ENCODE peak calls at places on chromosomes 5 and 9, in four cellular contexts. G, R, B and N are unnamed samples.

GRCh38 chr9:136418182-136419091 is 8.0 kb downstream of the PMPCA start:
- DNase-seq in R (no peak), B (no peak), G (no peak), N (no peak)

GRCh38 chr9:120944434-120945125 is 18.0 kb upstream of the TRAF1 start:
- DNase-seq in G (no peak), B (no peak), R (no peak), N (no peak)

GRCh38 chr5:53426878-53427277 is 53.6 kb upstream of the FST start:
- DNase-seq in G (no peak), B (no peak), R (no peak), N (no peak)

GRCh38 chr5:73718762-73719161 is 92.8 kb downstream of the ARHGEF28 start:
- DNase-seq in G (no peak), B (no peak), R (no peak), N (no peak)

GRCh38 chr9:37514999-37515398 is 29.3 kb downstream of the POLR1E start:
- DNase-seq in G (no peak), B (no peak), R (no peak), N (no peak)

GRCh38 chr9:122656378-122656777 is 1.0 kb downstream of the OR1B1 start:
- DNase-seq in B (no peak), G (no peak), R (no peak), N (no peak)

GRCh38 chr5:98935206-98935605 is 6.4 kb upstream of the CHD1 start:
- DNase-seq in G (no peak), B (peak), R (no peak), N (no peak)

GRCh38 chr5:146647656-146648199 is 131.7 kb upstream of the GPR151 start:
- DNase-seq in B (peak), R (no peak), G (no peak), N (no peak)

GRCh38 chr5:176902102-176902814 is 3.1 kb upstream of the HK3 start:
- DNase-seq in B (no peak), G (no peak), R (no peak), N (no peak)

GRCh38 chr9:93503381-93503780 is 50.0 kb upstream of the FAM120AOS start:
- DNase-seq in B (no peak), R (no peak), G (no peak), N (no peak)

GRCh38 chr9:113153599-113153998 is 2.8 kb downstream of the SLC31A2 start:
- DNase-seq in R (no peak), B (no peak), G (no peak), N (no peak)

GRCh38 chr9:113152699-113153098 is 1.9 kb downstream of the SLC31A2 start:
- DNase-seq in R (no peak), B (no peak), G (no peak), N (no peak)

GRCh38 chr9:113154936-113155335 is 4.1 kb downstream of the SLC31A2 start:
- DNase-seq in B (no peak), R (no peak), G (no peak), N (peak)

GRCh38 chr9:113155911-113156559 is 5.2 kb downstream of the SLC31A2 start:
- DNase-seq in R (no peak), B (no peak), G (no peak), N (no peak)

GRCh38 chr9:113154471-113154870 is 3.7 kb downstream of the SLC31A2 start:
- DNase-seq in R (peak), G (no peak), B (peak), N (peak)
- H3K4me3 ChIP-seq in R (no peak), G (no peak), B (no peak), N (no peak)

DNA sequence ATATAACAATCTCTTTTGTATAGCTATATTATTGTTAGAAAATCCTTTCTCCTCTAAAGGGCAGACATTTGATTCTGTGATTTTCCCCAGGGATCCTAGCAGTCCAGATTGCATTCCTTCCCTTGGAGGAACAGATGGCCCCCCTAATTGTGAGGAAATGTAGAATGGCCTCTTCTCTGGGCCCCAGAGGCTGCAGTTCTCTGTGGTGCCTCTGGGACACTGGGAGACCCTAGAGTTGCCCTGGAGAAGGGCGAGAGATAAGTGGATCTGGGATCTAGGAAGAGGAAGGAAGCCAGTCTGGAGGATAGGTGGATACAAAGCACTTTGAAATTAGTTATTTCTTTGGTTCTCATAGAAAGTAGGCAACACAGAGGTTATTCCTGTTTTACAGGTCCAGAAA is 1.9 kb upstream of the HINT2 start:
- DNase-seq in R (no peak), G (no peak), B (no peak), N (no peak)
- TF ChIP-seq CTCF in R (peak), G (peak), B (no peak), N (no peak)

DNA sequence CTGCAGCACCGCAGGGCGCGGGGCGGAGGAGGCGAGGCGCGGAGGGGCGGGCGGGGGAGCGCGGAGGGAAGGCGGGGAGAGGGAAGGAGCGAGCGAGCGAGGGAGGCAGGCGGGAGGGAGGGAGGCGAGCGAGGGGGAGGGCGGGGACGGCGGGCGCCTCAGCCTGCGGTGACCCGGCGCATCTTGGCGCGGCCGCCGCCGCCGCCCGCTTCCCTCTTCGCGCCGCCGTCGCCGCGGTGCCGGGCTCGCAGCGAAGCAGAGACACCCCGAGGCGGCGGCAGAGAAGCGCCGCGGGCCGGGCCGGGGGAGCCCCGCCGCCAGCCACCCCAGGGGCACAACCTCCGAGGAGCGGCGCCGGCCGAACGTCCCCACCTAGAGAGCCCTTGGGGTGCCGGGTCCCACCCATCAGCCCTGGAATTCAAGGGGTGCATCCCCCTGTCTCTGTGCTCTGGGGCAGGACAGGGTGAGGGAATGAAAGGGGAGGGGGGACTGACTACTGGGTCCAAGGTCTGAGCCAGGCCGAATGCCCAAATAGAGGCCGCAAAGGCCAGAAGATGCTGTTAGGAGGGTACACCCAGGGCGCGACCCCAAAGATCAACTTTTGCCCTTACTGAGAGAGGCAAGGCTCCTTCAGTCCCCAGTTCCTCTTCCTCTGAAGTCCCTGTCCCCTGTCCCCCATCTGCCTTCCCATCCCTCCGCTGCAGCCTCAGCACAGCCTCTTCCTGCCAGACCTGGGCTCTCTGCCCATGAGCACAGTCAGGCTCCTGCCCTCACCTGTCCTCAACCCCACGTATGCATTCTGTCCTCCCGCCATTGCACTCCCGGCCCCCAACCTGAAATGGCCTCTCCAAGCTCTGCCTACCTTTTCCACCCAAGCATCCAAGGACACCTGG is at the start of gene ADAMTS2:
- DNase-seq in G (no peak), R (no peak), B (peak), N (peak)
- H3K4me3 ChIP-seq in G (peak), R (peak), B (peak), N (peak)

GRCh38 chr9:135419106-135419505 is 60.5 kb upstream of the PPP1R26 start:
- DNase-seq in G (no peak), R (no peak), B (no peak), N (no peak)

GRCh38 chr9:135414293-135414692 is 65.3 kb upstream of the PPP1R26 start:
- DNase-seq in G (no peak), B (no peak), R (no peak), N (no peak)

GRCh38 chr9:135418161-135418560 is 61.4 kb upstream of the PPP1R26 start:
- DNase-seq in B (no peak), R (no peak), G (no peak), N (no peak)

GRCh38 chr9:135415586-135415985 is 64.0 kb upstream of the PPP1R26 start:
- DNase-seq in R (no peak), G (no peak), B (no peak), N (no peak)

GRCh38 chr9:135416771-135417290 is 62.8 kb upstream of the PPP1R26 start:
- DNase-seq in R (no peak), B (no peak), G (no peak), N (no peak)
- TF ChIP-seq CTCF in R (no peak), B (no peak), G (no peak), N (no peak)

GRCh38 chr5:135487839-135488514 is 35.8 kb upstream of the TIFAB start:
- DNase-seq in G (no peak), R (no peak), B (no peak), N (no peak)
- H3K4me3 ChIP-seq in G (peak), R (no peak), B (no peak), N (peak)

GRCh38 chr9:89096807-89097206 is 81.8 kb downstream of the SHC3 start:
- DNase-seq in B (no peak), R (no peak), G (no peak), N (no peak)
- TF ChIP-seq CTCF in B (peak), R (peak), G (peak), N (no peak)

GRCh38 chr5:10636363-10637142 is 72.7 kb downstream of the ANKRD33B start:
- DNase-seq in B (no peak), R (no peak), G (no peak), N (no peak)

GRCh38 chr5:10635257-10635860 is 71.5 kb downstream of the ANKRD33B start:
- DNase-seq in R (no peak), B (peak), G (no peak), N (peak)

GRCh38 chr5:10635861-10636350 is 72.0 kb downstream of the ANKRD33B start:
- DNase-seq in G (no peak), B (no peak), R (no peak), N (no peak)

GRCh38 chr5:10639846-10640368 is 76.0 kb downstream of the ANKRD33B start:
- DNase-seq in B (no peak), R (no peak), G (no peak), N (no peak)

GRCh38 chr5:10637944-10638343 is 74.1 kb downstream of the ANKRD33B start:
- DNase-seq in G (no peak), B (no peak), R (no peak), N (no peak)
- H3K4me3 ChIP-seq in G (no peak), B (no peak), R (no peak), N (no peak)

DNA sequence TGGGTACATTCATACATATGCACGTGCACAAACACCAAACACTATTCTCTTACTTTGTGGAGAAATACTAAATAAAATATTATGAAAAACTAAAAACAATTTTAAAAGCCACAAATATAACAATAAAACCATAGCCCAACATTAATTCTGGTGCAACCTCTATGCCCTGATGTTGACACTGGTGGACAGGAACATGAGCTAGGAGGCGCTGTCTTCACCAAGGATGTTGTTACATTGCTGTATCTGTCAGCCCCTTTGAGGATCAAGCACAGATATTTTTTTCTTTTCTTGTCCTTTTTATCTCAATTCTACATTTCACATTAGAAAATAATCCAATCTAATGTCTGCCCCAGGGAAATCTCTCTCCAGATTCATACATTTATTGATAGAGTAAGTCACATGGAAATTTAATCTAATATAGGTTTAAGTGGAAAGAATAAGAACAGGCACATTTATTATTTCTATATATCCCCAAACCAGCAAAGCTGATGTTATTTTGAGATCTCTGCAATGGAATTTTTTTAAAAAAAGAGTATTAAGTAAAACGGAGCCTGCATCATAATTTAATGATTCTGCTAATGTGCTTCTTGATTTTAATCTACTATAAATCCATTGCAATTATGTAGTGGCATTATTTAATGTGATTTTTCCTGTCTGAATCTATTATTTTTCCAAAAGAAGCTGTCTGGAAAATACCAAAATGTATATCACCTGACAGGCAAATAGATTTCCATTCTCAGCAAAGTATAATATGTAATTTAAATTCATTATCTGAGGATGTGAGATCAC is 716.5 kb downstream of the MTRR start:
- DNase-seq in R (no peak), G (no peak), B (no peak), N (no peak)
- TF ChIP-seq CTCF in R (peak), G (no peak), B (peak), N (peak)